ENCODE peak calls at places on chromosomes 4 and X, in six cellular contexts. R is EL, D is sigmoid colon, W is SJSA1, K is brain microvascular endothelial cell, T is transverse colon. H is an unnamed sample.

GRCh38 chrX:129540725-129541184 is 696 bp downstream of the OCRL start:
- DNase-seq in W (no peak), T (peak), D (peak), R (no peak), K (no peak), H (no peak)

GRCh38 chr4:142473218-142473959 is 372.7 kb downstream of the INPP4B start:
- DNase-seq in T (peak), R (no peak), W (no peak), D (peak), K (no peak), H (peak)

GRCh38 chrX:99933865-99934264 is 476.2 kb downstream of the PCDH19 start:
- DNase-seq in D (no peak), W (no peak), R (no peak), T (no peak), K (no peak), H (no peak)

GRCh38 chr4:2827071-2827873 is 16.4 kb upstream of the ADD1 start:
- DNase-seq in R (no peak), W (no peak), K (no peak), D (peak), T (no peak), H (no peak)

GRCh38 chr4:48331577-48332340 is 9.6 kb upstream of the SLAIN2 start:
- DNase-seq in D (no peak), T (no peak), K (peak), R (peak), W (peak), H (no peak)

GRCh38 chr4:74109894-74110605 is 11.1 kb upstream of the CXCL2 start:
- DNase-seq in K (peak), R (peak), T (no peak), D (no peak), W (peak), H (no peak)

GRCh38 chr4:53781614-53782467 is 190.6 kb upstream of the LNX1 start:
- DNase-seq in R (peak), K (peak), D (no peak), W (no peak), T (no peak), H (no peak)

GRCh38 chr4:1002131-1002630 is 9.0 kb upstream of the SLC26A1 start:
- DNase-seq in W (no peak), D (no peak), T (peak), K (no peak), R (no peak), H (no peak)

GRCh38 chrX:116379854-116380253 is 56.6 kb upstream of the SLC6A14 start:
- DNase-seq in K (peak), D (no peak), R (peak), T (no peak), W (no peak), H (peak)